ENCODE peak calls at places on chromosome 3, in eight cellular contexts. O, H, P, Q, W, R, L and F are unnamed samples.

GRCh38 chr3:12049675-12050074 is 45.5 kb downstream of the SYN2 start:
- DNase-seq in O (no peak), H (no peak), P (no peak), Q (no peak), W (no peak), R (no peak), L (no peak), F (peak; percentile 7)

GRCh38 chr3:165613019-165613418 is 224.2 kb downstream of the BCHE start:
- DNase-seq in O (no peak), H (no peak), P (no peak), Q (no peak), W (no peak), R (no peak), L (no peak), F (no peak)

GRCh38 chr3:145785650-145786049 is 375.3 kb downstream of the PLOD2 start:
- DNase-seq in O (no peak), H (no peak), P (no peak), Q (no peak), W (no peak), R (no peak), L (no peak), F (no peak)

GRCh38 chr3:51888463-51889105 is 13.2 kb upstream of the IQCF5 start:
- DNase-seq in O (no peak), H (no peak), P (no peak), Q (no peak), W (no peak), R (no peak), L (no peak), F (no peak)

GRCh38 chr3:66797916-66798560 is 200.1 kb upstream of the KBTBD8 start:
- DNase-seq in O (peak; percentile 69), H (no peak), P (peak; percentile 48), Q (no peak), W (no peak), R (peak; percentile 66), L (no peak), F (no peak)

GRCh38 chr3:66800941-66801545 is 197.1 kb upstream of the KBTBD8 start:
- DNase-seq in O (no peak), H (no peak), P (no peak), Q (no peak), W (no peak), R (no peak), L (no peak), F (no peak)

GRCh38 chr3:57091874-57092273 is 31.4 kb downstream of the SPATA12 start:
- DNase-seq in O (no peak), H (no peak), P (no peak), Q (no peak), W (no peak), R (no peak), L (no peak), F (no peak)

GRCh38 chr3:17125738-17126137 is 241.0 kb downstream of the PLCL2 start:
- DNase-seq in O (no peak), H (no peak), P (no peak), Q (no peak), W (no peak), R (no peak), L (no peak), F (no peak)

GRCh38 chr3:168249539-168250414 is 154.1 kb upstream of the GOLIM4 start:
- DNase-seq in O (peak; percentile 82), H (no peak), P (peak; percentile 81), Q (no peak), W (peak; percentile 90), R (peak; percentile 90), L (no peak), F (peak; percentile 68)

GRCh38 chr3:107525101-107525953 is 2.6 kb downstream of the BBX start:
- DNase-seq in O (peak; percentile 70), H (no peak), P (peak; percentile 48), Q (peak; percentile 6), W (peak; percentile 62), R (peak; percentile 76), L (peak; percentile 37), F (peak; percentile 44)

GRCh38 chr3:4722103-4722502 is 229.0 kb downstream of the ITPR1 start:
- DNase-seq in O (peak; percentile 72), H (no peak), P (peak; percentile 60), Q (no peak), W (peak; percentile 73), R (peak; percentile 65), L (no peak), F (peak; percentile 48)

GRCh38 chr3:127428344-127429001 is 140.6 kb upstream of the PRR20G start:
- DNase-seq in O (no peak), H (no peak), P (no peak), Q (no peak), W (no peak), R (no peak), L (no peak), F (no peak)

GRCh38 chr3:129106866-129107565 is 14.6 kb downstream of the RAB43 start:
- DNase-seq in O (no peak), H (no peak), P (no peak), Q (no peak), W (no peak), R (no peak), L (no peak), F (no peak)

GRCh38 chr3:51384145-51384729 is 854 bp upstream of the MANF start:
- DNase-seq in O (no peak), H (no peak), P (no peak), Q (peak; percentile 11), W (peak; percentile 68), R (no peak), L (no peak), F (no peak)

GRCh38 chr3:104909188-104909587 is 457.5 kb upstream of the ALCAM start:
- DNase-seq in O (no peak), H (no peak), P (no peak), Q (no peak), W (no peak), R (no peak), L (no peak), F (peak; percentile 36)

GRCh38 chr3:177554900-177555759 is 357.8 kb upstream of the TBL1XR1 start:
- DNase-seq in O (no peak), H (no peak), P (peak; percentile 49), Q (no peak), W (no peak), R (no peak), L (no peak), F (no peak)

GRCh38 chr3:16883057-16883725 is 1.6 kb upstream of the PLCL2 start:
- DNase-seq in O (no peak), H (no peak), P (peak; percentile 35), Q (no peak), W (no peak), R (no peak), L (no peak), F (no peak)

GRCh38 chr3:72728958-72729467 is 119.2 kb downstream of the SHQ1 start:
- DNase-seq in O (no peak), H (no peak), P (no peak), Q (no peak), W (no peak), R (no peak), L (no peak), F (no peak)

GRCh38 chr3:171380084-171380483 is 80.1 kb downstream of the TNIK start:
- DNase-seq in O (no peak), H (no peak), P (no peak), Q (no peak), W (no peak), R (no peak), L (no peak), F (no peak)

GRCh38 chr3:124107491-124107890 is 115.6 kb upstream of the ROPN1 start:
- DNase-seq in O (no peak), H (no peak), P (no peak), Q (no peak), W (no peak), R (no peak), L (no peak), F (no peak)

GRCh38 chr3:46869440-46869839 is 6.2 kb upstream of the MYL3 start:
- DNase-seq in O (no peak), H (no peak), P (peak; percentile 30), Q (no peak), W (no peak), R (no peak), L (no peak), F (no peak)

GRCh38 chr3:183554377-183554776 is 1.1 kb downstream of the KLHL6 start:
- DNase-seq in O (no peak), H (no peak), P (no peak), Q (no peak), W (no peak), R (no peak), L (no peak), F (no peak)

GRCh38 chr3:44932986-44933944 is 42.7 kb downstream of the ZDHHC3 start:
- DNase-seq in O (no peak), H (no peak), P (no peak), Q (no peak), W (no peak), R (no peak), L (no peak), F (no peak)

GRCh38 chr3:64105816-64106215 is 82.5 kb upstream of the PSMD6 start:
- DNase-seq in O (no peak), H (no peak), P (no peak), Q (no peak), W (no peak), R (no peak), L (no peak), F (no peak)
- H3K4me3 ChIP-seq in O (no peak overlapping the region), H (no peak overlapping the region), P (no peak overlapping the region), Q (no peak overlapping the region), W (no peak overlapping the region), R (no peak overlapping the region), L (no peak overlapping the region), F (no peak overlapping the region)

GRCh38 chr3:147397155-147397888 is 9.0 kb downstream of the ZIC4 start:
- DNase-seq in O (no peak), H (no peak), P (no peak), Q (no peak), W (no peak), R (no peak), L (no peak), F (no peak)
- H3K27me3 ChIP-seq in O (peaks cover 8% of the 10 kb centered on the region), H (peaks cover 19% of the 10 kb centered on the region), P (peaks cover 100% of the 10 kb centered on the region), Q (peaks cover 6% of the 10 kb centered on the region), W (no peaks in the 10 kb centered on the region), R (peaks cover 89% of the 10 kb centered on the region), L (no peaks in the 10 kb centered on the region), F (no peaks in the 10 kb centered on the region)

GRCh38 chr3:196085534-196085933 is 3.6 kb upstream of the TFRC start:
- DNase-seq in O (no peak), H (no peak), P (no peak), Q (no peak), W (no peak), R (peak; percentile 29), L (no peak), F (no peak)
- H3K4me1 ChIP-seq in O (peaks cover 7% of the 10 kb centered on the region), H (peaks cover 3% of the 10 kb centered on the region), P (peaks cover 14% of the 10 kb centered on the region), Q (peaks cover 11% of the 10 kb centered on the region), W (peaks cover 13% of the 10 kb centered on the region), R (peaks cover 6% of the 10 kb centered on the region), L (peaks cover 11% of the 10 kb centered on the region), F (peaks cover 9% of the 10 kb centered on the region)

GRCh38 chr3:134652409-134652831 is 1.6 kb upstream of the KY start:
- DNase-seq in O (no peak), H (no peak), P (no peak), Q (no peak), W (no peak), R (no peak), L (no peak), F (peak; percentile 20)

GRCh38 chr3:134649106-134649705 is 1.6 kb downstream of the KY start:
- DNase-seq in O (no peak), H (no peak), P (no peak), Q (no peak), W (no peak), R (no peak), L (no peak), F (no peak)

GRCh38 chr3:134651347-134652041 is 672 bp upstream of the KY start:
- DNase-seq in O (peak; percentile 83), H (no peak), P (peak; percentile 85), Q (no peak), W (no peak), R (no peak), L (no peak), F (no peak)

GRCh38 chr3:134652886-134653630 is 2.2 kb upstream of the KY start:
- DNase-seq in O (no peak), H (no peak), P (no peak), Q (no peak), W (no peak), R (no peak), L (no peak), F (no peak)

GRCh38 chr3:134650431-134651346 is at the start of gene KY:
- DNase-seq in O (peak; percentile 78), H (no peak), P (peak; percentile 82), Q (no peak), W (no peak), R (peak; percentile 75), L (no peak), F (peak; percentile 37)
- H3K4me3 ChIP-seq in O (peak within 1 kb of the TSS; percentile 71), H (peak within 1 kb of the TSS; percentile 71), P (peak within 1 kb of the TSS; percentile 47), Q (no peak within 1 kb of the TSS), W (no peak within 1 kb of the TSS), R (peak within 1 kb of the TSS; percentile 47), L (no peak within 1 kb of the TSS), F (peak within 1 kb of the TSS; percentile 31)